ENCODE peak calls at places on chromosomes 1 and 21, in seven cellular contexts. L is AG04450, H is heart left ventricle, F is left ventricle myocardium inferior, G is fibroblast of the aortic adventitia, X is RWPE1, Q is astrocyte of the spinal cord. K is an unnamed sample.
A peak's percentile ranks its signal among the peaks of the same experiment; 100 is the strongest.

GRCh38 chr1:55717111-55717510 is 501.9 kb upstream of the USP24 start:
- DNase-seq in L (no peak), H (no peak), F (no peak), G (peak; percentile 30), X (no peak), Q (peak; percentile 55), K (no peak)

GRCh38 chr1:108051625-108052382 is 86.8 kb upstream of the VAV3 start:
- DNase-seq in L (no peak), H (no peak), F (no peak), G (no peak), X (no peak), Q (no peak), K (no peak)

GRCh38 chr1:41014871-41015270 is 6.7 kb downstream of the SLFNL1 start:
- DNase-seq in L (no peak), H (no peak), F (no peak), G (no peak), X (no peak), Q (no peak), K (no peak)

GRCh38 chr1:6057170-6057569 is 11.5 kb downstream of the KCNAB2 start:
- DNase-seq in L (no peak), H (no peak), F (no peak), G (no peak), X (no peak), Q (no peak), K (no peak)

GRCh38 chr1:93774707-93775106 is 93.1 kb upstream of the BCAR3 start:
- DNase-seq in L (no peak), H (no peak), F (no peak), G (peak; percentile 33), X (no peak), Q (peak; percentile 77), K (no peak)

GRCh38 chr1:9835758-9836631 is 12.2 kb upstream of the CLSTN1 start:
- DNase-seq in L (no peak), H (no peak), F (peak; percentile 40), G (no peak), X (peak; percentile 90), Q (peak; percentile 23), K (no peak)

GRCh38 chr1:30412241-30413110 is 310.9 kb downstream of the MATN1 start:
- DNase-seq in L (no peak), H (no peak), F (no peak), G (no peak), X (no peak), Q (no peak), K (no peak)

GRCh38 chr1:209483691-209484090 is 99.8 kb upstream of the CAMK1G start:
- DNase-seq in L (no peak), H (no peak), F (no peak), G (no peak), X (no peak), Q (no peak), K (no peak)

GRCh38 chr1:161019767-161020572 is 982 bp downstream of the F11R start:
- DNase-seq in L (no peak), H (no peak), F (no peak), G (no peak), X (peak; percentile 73), Q (no peak), K (no peak)

GRCh38 chr21:42193721-42194120 is 25.2 kb upstream of the ABCG1 start:
- DNase-seq in L (no peak), H (no peak), F (no peak), G (no peak), X (no peak), Q (no peak), K (no peak)

GRCh38 chr21:26171310-26172100 is 935 bp upstream of the APP start:
- DNase-seq in L (no peak), H (no peak), F (no peak), G (no peak), X (no peak), Q (no peak), K (no peak)

GRCh38 chr1:19664453-19665043 is at the start of gene HTR6:
- DNase-seq in L (no peak), H (no peak), F (no peak), G (no peak), X (no peak), Q (no peak), K (no peak)

GRCh38 chr1:64343105-64343960 is 126.6 kb upstream of the CACHD1 start:
- DNase-seq in L (no peak), H (no peak), F (no peak), G (peak; percentile 72), X (peak; percentile 93), Q (peak; percentile 29), K (peak; percentile 95)

GRCh38 chr1:178713270-178713669 is 11.8 kb upstream of the RALGPS2 start:
- DNase-seq in L (no peak), H (no peak), F (no peak), G (peak; percentile 45), X (no peak), Q (no peak), K (no peak)

GRCh38 chr1:27418326-27418761 is 25.9 kb downstream of the GPR3 start:
- DNase-seq in L (peak; percentile 82), H (peak; percentile 80), F (peak; percentile 66), G (peak; percentile 93), X (peak; percentile 70), Q (peak; percentile 95), K (no peak)

GRCh38 chr1:50099654-50100053 is 9.1 kb upstream of the ELAVL4 start:
- DNase-seq in L (no peak), H (no peak), F (no peak), G (no peak), X (no peak), Q (no peak), K (no peak)

GRCh38 chr1:198601936-198602889 is 36.6 kb upstream of the PTPRC start:
- DNase-seq in L (no peak), H (no peak), F (no peak), G (peak; percentile 52), X (no peak), Q (peak; percentile 38), K (no peak)

GRCh38 chr21:45455321-45456013 is 50.5 kb downstream of the COL18A1 start:
- DNase-seq in L (no peak), H (peak; percentile 72), F (peak; percentile 55), G (peak; percentile 37), X (peak; percentile 8), Q (peak; percentile 52), K (no peak)

GRCh38 chr1:101228424-101229134 is 8.2 kb upstream of the S1PR1 start:
- DNase-seq in L (no peak), H (no peak), F (no peak), G (no peak), X (no peak), Q (no peak), K (no peak)
- TF ChIP-seq CTCF in L (no peak), H (no peak), F (no peak), G (no peak), X (no peak), Q (no peak), K (no peak)

GRCh38 chr21:38669186-38669585 is 136.5 kb upstream of the ETS2 start:
- DNase-seq in L (no peak), H (no peak), F (no peak), G (peak; percentile 53), X (peak; percentile 19), Q (peak; percentile 41), K (no peak)
- TF ChIP-seq CTCF in L (peak; percentile 63), H (peak; percentile 39), F (peak; percentile 55), G (peak; percentile 60), X (peak; percentile 35), Q (peak; percentile 71), K (peak; percentile 55)

GRCh38 chr21:30831194-30831765 is 1.7 kb upstream of the KRTAP7-1 start:
- DNase-seq in L (no peak), H (no peak), F (no peak), G (no peak), X (no peak), Q (no peak), K (no peak)
- TF ChIP-seq CTCF in L (peak; percentile 12), H (peak; percentile 42), F (peak; percentile 53), G (peak; percentile 23), X (no peak), Q (peak; percentile 45), K (peak; percentile 43)

GRCh38 chr1:2875677-2876531 is 74.4 kb upstream of the TTC34 start:
- DNase-seq in L (no peak), H (peak; percentile 42), F (peak; percentile 32), G (no peak), X (no peak), Q (no peak), K (no peak)
- TF ChIP-seq CTCF in L (no peak), H (peak; percentile 38), F (peak; percentile 69), G (no peak), X (no peak), Q (no peak), K (no peak)

K was measured in keratinocyte.